ENCODE peak calls at places on chromosomes 13 and 19, in seven cellular contexts. E is aorta; G is left ventricle myocardium inferior; M is upper lobe of left lung; S is CD4-positive, CD25-positive, alpha-beta regulatory T cell; K is hepatocyte; I is stomach. N is an unnamed sample.

GRCh38 chr19:55472463-55472862 is 4.0 kb upstream of the ZNF628 start:
- DNase-seq in E (no peak), G (no peak), M (peak; percentile 60), S (no peak), K (no peak), I (no peak), N (no peak)

GRCh38 chr19:45154064-45154827 is 6.5 kb downstream of the NKPD1 start:
- DNase-seq in E (peak; percentile 73), G (no peak), M (no peak), S (no peak), K (peak; percentile 76), I (no peak), N (no peak)

GRCh38 chr19:47421844-47422395 is 2.6 kb upstream of the MEIS3 start:
- DNase-seq in E (no peak), G (no peak), M (peak; percentile 74), S (no peak), K (peak; percentile 44), I (no peak), N (peak; percentile 86)

GRCh38 chr19:5251096-5252065 is 89.2 kb downstream of the PTPRS start:
- DNase-seq in E (no peak), G (no peak), M (no peak), S (no peak), K (no peak), I (no peak), N (peak; percentile 93)

GRCh38 chr13:102400619-102401125 is 1.2 kb downstream of the FGF14 start:
- DNase-seq in E (peak; percentile 82), G (peak; percentile 16), M (peak; percentile 66), S (no peak), K (no peak), I (no peak), N (peak; percentile 71)

GRCh38 chr19:39148939-39149529 is 23.4 kb downstream of the PAK4 start:
- DNase-seq in E (no peak), G (no peak), M (no peak), S (no peak), K (no peak), I (no peak), N (no peak)

GRCh38 chr13:104854007-104854406 is 1681.5 kb downstream of the EFNB2 start:
- DNase-seq in E (no peak), G (no peak), M (no peak), S (no peak), K (no peak), I (no peak), N (no peak)

GRCh38 chr13:102698649-102698980 is 3.8 kb upstream of the METTL21C start:
- DNase-seq in E (no peak), G (no peak), M (no peak), S (no peak), K (no peak), I (no peak), N (no peak)

GRCh38 chr13:73842621-73843020 is 291.6 kb downstream of the KLF12 start:
- DNase-seq in E (no peak), G (no peak), M (no peak), S (no peak), K (no peak), I (no peak), N (no peak)

GRCh38 chr19:31214086-31214485 is 135.2 kb downstream of the TSHZ3 start:
- DNase-seq in E (peak; percentile 76), G (peak; percentile 19), M (no peak), S (peak; percentile 82), K (peak; percentile 73), I (peak; percentile 63), N (no peak)

GRCh38 chr19:10724573-10725071 is 6.7 kb downstream of the DNM2 start:
- DNase-seq in E (no peak), G (no peak), M (no peak), S (no peak), K (no peak), I (no peak), N (peak; percentile 35)

GRCh38 chr19:39479916-39480315 is 722 bp upstream of the TIMM50 start:
- DNase-seq in E (no peak), G (no peak), M (no peak), S (no peak), K (no peak), I (no peak), N (no peak)

GRCh38 chr13:94617389-94618000 is 15.8 kb downstream of the GPR180 start:
- DNase-seq in E (no peak), G (no peak), M (no peak), S (peak; percentile 64), K (peak; percentile 40), I (no peak), N (no peak)

GRCh38 chr19:8558325-8558724 is 18.9 kb downstream of the MYO1F start:
- DNase-seq in E (no peak), G (no peak), M (no peak), S (no peak), K (no peak), I (no peak), N (no peak)

GRCh38 chr13:20119960-20120359 is 40.9 kb downstream of the GJA3 start:
- DNase-seq in E (no peak), G (no peak), M (no peak), S (no peak), K (no peak), I (no peak), N (no peak)
- H3K4me3 ChIP-seq in E (no peak overlapping the region), G (no peak overlapping the region), M (peak overlapping the region; percentile 38), S (peak overlapping the region; percentile 58), K (no peak overlapping the region), I (peak overlapping the region; percentile 45), N (no peak overlapping the region)

GRCh38 chr13:21894703-21895699 is 224.1 kb downstream of the FGF9 start:
- DNase-seq in E (no peak), G (no peak), M (no peak), S (no peak), K (no peak), I (no peak), N (no peak)

GRCh38 chr13:21897140-21897539 is 226.3 kb downstream of the FGF9 start:
- DNase-seq in E (no peak), G (peak; percentile 20), M (no peak), S (no peak), K (no peak), I (no peak), N (no peak)

GRCh38 chr13:21894091-21894490 is 223.2 kb downstream of the FGF9 start:
- DNase-seq in E (no peak), G (no peak), M (no peak), S (no peak), K (no peak), I (no peak), N (no peak)

GRCh38 chr13:21898461-21898860 is 227.6 kb downstream of the FGF9 start:
- DNase-seq in E (no peak), G (no peak), M (no peak), S (no peak), K (no peak), I (no peak), N (no peak)

DNA sequence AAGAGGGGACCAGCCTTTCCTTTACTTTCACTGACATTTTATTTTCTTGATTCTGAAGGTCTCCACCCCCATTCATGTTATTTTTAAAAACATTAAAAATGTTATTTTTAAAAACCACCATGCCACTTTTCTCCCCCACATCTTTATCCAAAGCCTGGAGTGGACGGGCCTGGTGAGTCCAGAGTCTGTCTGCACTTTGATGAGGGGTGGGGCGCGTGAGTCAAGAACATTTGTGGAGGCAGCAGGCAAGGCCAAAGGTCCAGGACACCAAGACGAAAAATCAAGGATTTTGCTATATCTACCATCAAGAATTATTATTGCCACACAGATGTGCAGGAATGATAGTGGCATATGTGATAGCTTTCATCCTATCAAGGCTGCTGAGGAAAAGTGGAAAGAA is 224.9 kb downstream of the FGF9 start:
- DNase-seq in E (no peak), G (no peak), M (no peak), S (no peak), K (no peak), I (no peak), N (no peak)
- H3K27me3 ChIP-seq in E (no peaks in the 10 kb centered on the region), G (peaks cover 7% of the 10 kb centered on the region), M (no peaks in the 10 kb centered on the region), S (no peaks in the 10 kb centered on the region), K (no peaks in the 10 kb centered on the region), I (no peaks in the 10 kb centered on the region), N (no peaks in the 10 kb centered on the region)

GRCh38 chr13:51222510-51223283 is 499 bp downstream of the FAM124A start:
- DNase-seq in E (no peak), G (no peak), M (no peak), S (no peak), K (peak; percentile 18), I (no peak), N (peak; percentile 54)
- H3K4me3 ChIP-seq in E (peak overlapping the region; percentile 12), G (peak overlapping the region; percentile 98), M (peak overlapping the region; percentile 76), S (no peak overlapping the region), K (peak overlapping the region; percentile 90), I (peak overlapping the region; percentile 85), N (peak overlapping the region; percentile 82)

DNA sequence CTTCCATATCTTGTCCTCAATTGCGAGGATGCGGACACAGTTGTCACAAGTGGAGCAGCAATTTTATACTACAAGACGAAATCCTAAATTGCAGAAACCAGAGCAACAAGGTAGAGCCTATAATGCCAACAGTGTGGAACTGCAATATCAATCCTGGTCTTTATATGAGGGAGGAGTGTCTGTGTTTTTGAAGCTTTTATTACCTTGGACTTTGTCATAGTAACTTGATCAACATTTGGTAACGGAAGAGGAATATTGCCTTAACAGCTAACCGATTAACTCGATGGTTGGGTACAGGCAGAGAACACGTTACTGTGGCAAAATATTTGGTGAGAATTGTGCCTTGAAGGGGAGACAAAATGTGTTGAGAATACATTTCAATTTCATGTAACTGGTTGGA is 661.5 kb downstream of the FGF9 start:
- DNase-seq in E (no peak), G (no peak), M (no peak), S (no peak), K (no peak), I (no peak), N (no peak)
- H3K27me3 ChIP-seq in E (no peaks in the 10 kb centered on the region), G (no peaks in the 10 kb centered on the region), M (no peaks in the 10 kb centered on the region), S (no peaks in the 10 kb centered on the region), K (no peaks in the 10 kb centered on the region), I (no peaks in the 10 kb centered on the region), N (no peaks in the 10 kb centered on the region)